ENCODE peak calls at places on chromosome 21, in seven cellular contexts. Y is amygdala, C is GM23248, A is RPMI7951, S is T follicular helper cell, I is foreskin fibroblast, G is NCI-H524. O is an unnamed sample.
A peak's percentile ranks its signal among the peaks of the same experiment; 100 is the strongest.

GRCh38 chr21:31875424-31876097 is 2.7 kb downstream of the HUNK start:
- DNase-seq in A (no peak), Y (no peak), G (no peak), I (peak; percentile 34), C (peak; percentile 64), S (no peak), O (no peak)

GRCh38 chr21:45259206-45259795 is 28.4 kb downstream of the POFUT2 start:
- DNase-seq in Y (no peak), I (peak; percentile 19), S (no peak), C (no peak), A (no peak), G (peak; percentile 92), O (no peak)

GRCh38 chr21:26800001-26800400 is 45.2 kb downstream of the ADAMTS1 start:
- DNase-seq in C (peak; percentile 22), S (no peak), G (no peak), A (no peak), Y (no peak), I (peak; percentile 58), O (no peak)

GRCh38 chr21:34345091-34345871 is 18.5 kb upstream of the KCNE2 start:
- DNase-seq in Y (no peak), S (no peak), A (no peak), C (peak; percentile 55), G (no peak), I (peak; percentile 46), O (no peak)

GRCh38 chr21:15260604-15261003 is 195.8 kb upstream of the NRIP1 start:
- DNase-seq in Y (no peak), G (no peak), A (no peak), I (no peak), C (no peak), S (no peak), O (no peak)

GRCh38 chr21:27802816-27803475 is 836.1 kb upstream of the ADAMTS5 start:
- DNase-seq in S (no peak), G (peak; percentile 27), I (peak; percentile 74), Y (peak; percentile 48), A (peak; percentile 66), C (peak; percentile 64), O (peak; percentile 84)

GRCh38 chr21:41745971-41746743 is 20.7 kb downstream of the RIPK4 start:
- DNase-seq in C (no peak), Y (no peak), I (no peak), S (no peak), A (no peak), G (no peak), O (no peak)

GRCh38 chr21:35015435-35016024 is 33.6 kb downstream of the RUNX1 start:
- DNase-seq in Y (no peak), C (no peak), S (no peak), I (no peak), A (no peak), G (no peak), O (no peak)

GRCh38 chr21:43866659-43867331 is 1.8 kb downstream of the AGPAT3 start:
- DNase-seq in Y (no peak), C (no peak), I (no peak), A (no peak), S (peak; percentile 43), G (no peak), O (no peak)

GRCh38 chr21:28769683-28770082 is 223.0 kb downstream of the LTN1 start:
- DNase-seq in Y (no peak), S (no peak), C (peak; percentile 40), I (peak; percentile 63), A (peak; percentile 22), G (no peak), O (no peak)

GRCh38 chr21:36132691-36133090 is 2.2 kb upstream of the CBR3 start:
- DNase-seq in C (no peak), A (no peak), S (no peak), Y (no peak), G (no peak), I (no peak), O (no peak)

GRCh38 chr21:38249256-38249655 is 7.5 kb upstream of the KCNJ15 start:
- DNase-seq in C (no peak), Y (no peak), S (no peak), A (no peak), G (no peak), I (no peak), O (no peak)

GRCh38 chr21:26614251-26614650 is 41.2 kb upstream of the CYYR1 start:
- DNase-seq in C (no peak), A (no peak), G (no peak), Y (no peak), I (peak; percentile 10), S (no peak), O (no peak)

GRCh38 chr21:29372063-29372802 is 73.5 kb downstream of the BACH1 start:
- DNase-seq in S (peak; percentile 37), I (peak; percentile 89), Y (peak; percentile 21), A (peak; percentile 69), G (peak; percentile 75), C (peak; percentile 82), O (peak; percentile 27)

GRCh38 chr21:27062441-27062840 is 95.6 kb upstream of the ADAMTS5 start:
- DNase-seq in S (no peak), Y (no peak), C (no peak), A (no peak), G (no peak), I (no peak), O (no peak)

GRCh38 chr21:44850208-44850800 is 23.2 kb downstream of the PTTG1IP start:
- DNase-seq in A (no peak), Y (no peak), G (no peak), I (no peak), C (no peak), S (no peak), O (no peak)

GRCh38 chr21:32534113-32534512 is 51.2 kb downstream of the TCP10L start:
- DNase-seq in C (no peak), G (no peak), A (no peak), I (no peak), S (no peak), Y (no peak), O (no peak)

GRCh38 chr21:45599146-45599581 is 44.4 kb upstream of the PCBP3 start:
- DNase-seq in Y (no peak), I (no peak), S (no peak), C (no peak), G (no peak), A (no peak), O (no peak)

GRCh38 chr21:42570362-42570761 is 56.7 kb downstream of the SLC37A1 start:
- DNase-seq in I (no peak), S (no peak), Y (no peak), A (no peak), C (no peak), G (no peak), O (no peak)

GRCh38 chr21:42864812-42865211 is 14.5 kb downstream of the WDR4 start:
- DNase-seq in A (no peak), C (peak; percentile 24), G (no peak), S (no peak), I (peak; percentile 80), Y (peak; percentile 53), O (peak; percentile 71)

GRCh38 chr21:26453258-26453657 is 119.8 kb downstream of the CYYR1 start:
- DNase-seq in C (no peak), S (no peak), Y (no peak), A (no peak), G (no peak), I (no peak), O (no peak)

GRCh38 chr21:19321688-19322087 is 918.1 kb upstream of the TMPRSS15 start:
- DNase-seq in Y (no peak), S (no peak), A (no peak), C (no peak), G (no peak), I (no peak), O (no peak)

GRCh38 chr21:27363719-27364479 is 397.0 kb upstream of the ADAMTS5 start:
- DNase-seq in A (no peak), G (no peak), C (peak; percentile 6), I (peak; percentile 15), S (no peak), Y (no peak), O (no peak)

GRCh38 chr21:45873418-45873817 is 108.2 kb upstream of the COL6A1 start:
- DNase-seq in G (no peak), Y (no peak), S (no peak), A (no peak), C (no peak), I (no peak), O (no peak)

GRCh38 chr21:37208056-37208705 is 59.0 kb downstream of the VPS26C start:
- DNase-seq in I (peak; percentile 50), Y (peak; percentile 85), C (peak; percentile 63), A (peak; percentile 20), S (no peak), G (no peak), O (peak; percentile 67)

GRCh38 chr21:42615924-42616323 is 37.5 kb upstream of the PDE9A start:
- DNase-seq in Y (no peak), I (no peak), A (no peak), C (no peak), S (no peak), G (no peak), O (no peak)

GRCh38 chr21:31337086-31337485 is 7.0 kb downstream of the TIAM1 start:
- DNase-seq in G (no peak), I (no peak), A (no peak), Y (no peak), C (no peak), S (no peak), O (no peak)

GRCh38 chr21:17911628-17912027 is 92.5 kb upstream of the C21orf91 start:
- DNase-seq in G (no peak), C (peak; percentile 76), I (peak; percentile 22), S (no peak), Y (no peak), A (peak; percentile 70), O (no peak)

GRCh38 chr21:45498646-45499000 is 43.6 kb downstream of the SLC19A1 start:
- DNase-seq in S (no peak), I (no peak), A (no peak), G (no peak), Y (no peak), C (no peak), O (no peak)

GRCh38 chr21:46127239-46128105 is 27.9 kb downstream of the FTCD start:
- DNase-seq in G (no peak), A (no peak), C (no peak), I (no peak), Y (no peak), S (no peak), O (peak; percentile 10)

GRCh38 chr21:43353282-43354010 is 73.5 kb downstream of the SIK1 start:
- DNase-seq in Y (no peak), G (no peak), S (no peak), I (no peak), A (no peak), C (no peak), O (no peak)

GRCh38 chr21:39650801-39651200 is 38.1 kb downstream of the B3GALT5 start:
- DNase-seq in C (no peak), G (no peak), I (no peak), S (no peak), Y (no peak), A (no peak), O (no peak)

GRCh38 chr21:46154155-46154954 is 1.0 kb downstream of the FTCD start:
- DNase-seq in G (no peak), I (no peak), C (no peak), A (no peak), S (no peak), Y (no peak), O (no peak)

GRCh38 chr21:43268804-43269186 is 100.0 kb downstream of the CRYAA start:
- DNase-seq in G (no peak), A (no peak), C (no peak), S (no peak), Y (no peak), I (no peak), O (no peak)

GRCh38 chr21:35232545-35233176 is 183.6 kb upstream of the RUNX1 start:
- DNase-seq in G (no peak), Y (no peak), S (no peak), I (peak; percentile 78), A (peak; percentile 94), C (peak; percentile 75), O (no peak)

GRCh38 chr21:33402011-33402979 is 918 bp upstream of the IFNGR2 start:
- DNase-seq in I (peak; percentile 81), C (peak; percentile 83), Y (peak; percentile 24), G (peak; percentile 6), S (no peak), A (no peak), O (peak; percentile 53)

GRCh38 chr21:32256873-32257620 is 21.8 kb downstream of the MIS18A start:
- DNase-seq in G (peak; percentile 95), S (no peak), A (peak; percentile 87), I (peak; percentile 92), Y (peak; percentile 51), C (peak; percentile 95), O (peak; percentile 38)

GRCh38 chr21:29235714-29236197 is 63.0 kb upstream of the BACH1 start:
- DNase-seq in G (no peak), Y (no peak), A (peak; percentile 55), C (no peak), I (no peak), S (no peak), O (no peak)

O was measured in head of caudate nucleus.